ENCODE peak calls at places on chromosomes 7 and 10, in seven cellular contexts. W, P, V, O, T, U and B are unnamed samples.

GRCh38 chr7:88363869-88364268 is 57.2 kb upstream of the STEAP4 start:
- DNase-seq in W (no peak), P (no peak), V (no peak), O (no peak), T (no peak), U (no peak), B (no peak)

GRCh38 chr7:69701241-69701741 is 103.0 kb downstream of the AUTS2 start:
- DNase-seq in W (no peak), P (no peak), V (no peak), O (no peak), T (no peak), U (no peak), B (no peak)

GRCh38 chr10:24465899-24466615 is 257.1 kb downstream of the KIAA1217 start:
- DNase-seq in W (no peak), P (peak), V (no peak), O (no peak), T (no peak), U (no peak), B (peak)

GRCh38 chr7:90897961-90898469 is 301.9 kb downstream of the CDK14 start:
- DNase-seq in W (no peak), P (no peak), V (no peak), O (no peak), T (no peak), U (no peak), B (no peak)

GRCh38 chr7:142033154-142033553 is 37.5 kb downstream of the MGAM start:
- DNase-seq in W (no peak), P (no peak), V (no peak), O (no peak), T (no peak), U (no peak), B (no peak)

GRCh38 chr7:47600199-47601118 is 18.5 kb upstream of the TNS3 start:
- DNase-seq in W (no peak), P (peak), V (no peak), O (no peak), T (no peak), U (no peak), B (no peak)

GRCh38 chr10:74151057-74151878 is at the start of gene ADK:
- DNase-seq in W (peak), P (peak), V (peak), O (peak), T (peak), U (peak), B (peak)

GRCh38 chr7:70392870-70393269 is 739.1 kb upstream of the GALNT17 start:
- DNase-seq in W (no peak), P (no peak), V (no peak), O (no peak), T (no peak), U (no peak), B (no peak)

GRCh38 chr10:30463944-30464451 is 30.0 kb downstream of the MAP3K8 start:
- DNase-seq in W (no peak), P (peak), V (no peak), O (no peak), T (no peak), U (no peak), B (no peak)

GRCh38 chr10:50326757-50327701 is 75.7 kb upstream of the ASAH2 start:
- DNase-seq in W (no peak), P (peak), V (no peak), O (no peak), T (no peak), U (no peak), B (no peak)

GRCh38 chr10:53836638-53837037 is 964.4 kb downstream of the PCDH15 start:
- DNase-seq in W (no peak), P (no peak), V (no peak), O (no peak), T (no peak), U (no peak), B (no peak)

GRCh38 chr7:23863209-23863798 is 153.3 kb downstream of the STK31 start:
- DNase-seq in W (peak), P (peak), V (peak), O (no peak), T (no peak), U (no peak), B (peak)

GRCh38 chr10:62045765-62046521 is 144.4 kb downstream of the ARID5B start:
- DNase-seq in W (peak), P (peak), V (no peak), O (no peak), T (no peak), U (no peak), B (no peak)

GRCh38 chr10:59284111-59284975 is 78.0 kb downstream of the FAM13C start:
- DNase-seq in W (no peak), P (no peak), V (no peak), O (no peak), T (no peak), U (no peak), B (no peak)

GRCh38 chr10:130403153-130403890 is 267.1 kb downstream of the GLRX3 start:
- DNase-seq in W (no peak), P (no peak), V (peak), O (no peak), T (no peak), U (no peak), B (no peak)